ENCODE peak calls at places on chromosomes 2 and 18, in ten cellular contexts. G is HCEC 1CT; F is HL-60; N is brain microvascular endothelial cell; M is naive thymus-derived CD8-positive, alpha-beta T cell; W is GM10248; I is HuH-7; O is activated CD4-positive, alpha-beta T cell treated with anti-CD3 and anti-CD28 coated beads, Interleukin-2, amount 10 ng/mL, durations not matched to agents 7 days and 5 days; J is tibial artery; K is stimulated activated CD4-positive, alpha-beta T cell treated with anti-CD3 and anti-CD28 coated beads, Interleukin-2, amount 100 ng/mL, for 48 hours. U is an unnamed sample.

GRCh38 chr18:14979875-14980274 is 231.9 kb downstream of the ANKRD30B start:
- DNase-seq in M (no peak), I (no peak), G (no peak), O (no peak), W (no peak), K (no peak), F (no peak), J (no peak), N (no peak), U (no peak)

GRCh38 chr2:25398534-25398933 is 56.8 kb upstream of the DNMT3A start:
- DNase-seq in W (no peak), O (no peak), G (no peak), I (no peak), F (no peak), K (no peak), J (no peak), M (no peak), N (no peak), U (no peak)

GRCh38 chr2:240212425-240213225 is 72.2 kb upstream of the OTOS start:
- DNase-seq in I (no peak), M (no peak), K (no peak), F (no peak), W (no peak), N (no peak), O (no peak), J (peak), G (no peak), U (no peak)

GRCh38 chr18:58400337-58400885 is 228.5 kb downstream of the ALPK2 start:
- DNase-seq in G (no peak), F (no peak), J (peak), W (no peak), N (no peak), K (no peak), M (no peak), I (no peak), O (peak), U (no peak)

GRCh38 chr2:128424406-128424805 is 105.7 kb upstream of the HS6ST1 start:
- DNase-seq in F (no peak), N (no peak), W (no peak), J (peak), I (no peak), K (no peak), M (no peak), G (no peak), O (no peak), U (no peak)

GRCh38 chr18:31721596-31721995 is 37.2 kb upstream of the B4GALT6 start:
- DNase-seq in I (no peak), K (no peak), M (no peak), W (no peak), F (no peak), J (no peak), N (no peak), O (no peak), G (no peak), U (no peak)

GRCh38 chr2:39549718-39550464 is 112.8 kb upstream of the MAP4K3 start:
- DNase-seq in F (no peak), O (no peak), I (no peak), K (no peak), M (no peak), N (no peak), W (no peak), J (no peak), G (no peak), U (peak)

GRCh38 chr18:8844721-8845148 is 139.4 kb downstream of the MTCL1 start:
- DNase-seq in K (no peak), W (no peak), G (no peak), O (no peak), M (no peak), I (no peak), N (no peak), J (no peak), F (no peak), U (no peak)

GRCh38 chr2:207133493-207133861 is 32.3 kb downstream of the KLF7 start:
- DNase-seq in K (no peak), F (no peak), G (no peak), W (no peak), M (no peak), O (no peak), J (no peak), I (no peak), N (no peak), U (no peak)

GRCh38 chr2:51510298-51510697 is 478.4 kb upstream of the NRXN1 start:
- DNase-seq in M (no peak), O (no peak), F (peak), G (no peak), N (no peak), W (no peak), J (no peak), K (no peak), I (no peak), U (no peak)

GRCh38 chr18:29651121-29651675 is 1391.3 kb downstream of the DSC3 start:
- DNase-seq in G (peak), M (no peak), K (no peak), N (no peak), W (no peak), O (no peak), J (no peak), F (no peak), I (no peak), U (no peak)

GRCh38 chr18:46141199-46141598 is 37.0 kb downstream of the HAUS1 start:
- DNase-seq in W (no peak), O (no peak), F (peak), N (no peak), I (no peak), M (no peak), K (no peak), J (peak), G (no peak), U (no peak)

GRCh38 chr18:78507217-78507616 is 472.4 kb upstream of the SALL3 start:
- DNase-seq in N (no peak), I (no peak), W (no peak), G (no peak), F (no peak), M (no peak), O (no peak), K (no peak), J (no peak), U (no peak)

GRCh38 chr2:74003494-74004211 is 18.9 kb downstream of the TET3 start:
- DNase-seq in I (no peak), J (peak), K (no peak), G (peak), W (no peak), N (peak), O (no peak), M (no peak), F (no peak), U (no peak)

GRCh38 chr18:74373428-74373827 is 57.8 kb downstream of the C18orf63 start:
- DNase-seq in G (no peak), I (no peak), W (no peak), N (no peak), F (no peak), J (no peak), O (peak), M (peak), K (no peak), U (no peak)

GRCh38 chr2:218429951-218430692 is 11.2 kb downstream of the VIL1 start:
- DNase-seq in I (no peak), O (no peak), G (no peak), K (no peak), F (no peak), J (peak), N (no peak), M (no peak), W (peak), U (no peak)

GRCh38 chr2:150994041-150994440 is 267.6 kb downstream of the RBM43 start:
- DNase-seq in I (peak), J (no peak), O (no peak), N (no peak), M (no peak), W (no peak), F (no peak), G (peak), K (no peak), U (no peak)

GRCh38 chr2:26469092-26469710 is 8.7 kb downstream of the OTOF start:
- DNase-seq in W (peak), F (peak), N (peak), I (peak), K (peak), J (no peak), G (peak), M (peak), O (peak), U (no peak)

GRCh38 chr2:124983595-124983994 is 958.5 kb downstream of the CNTNAP5 start:
- DNase-seq in K (no peak), F (no peak), W (no peak), O (no peak), M (no peak), J (no peak), I (no peak), G (peak), N (no peak), U (no peak)

GRCh38 chr2:17873021-17873420 is 5.4 kb upstream of the KCNS3 start:
- DNase-seq in W (no peak), J (no peak), M (no peak), G (no peak), F (no peak), K (no peak), N (no peak), I (no peak), O (no peak), U (no peak)

GRCh38 chr2:46683541-46683940 is 204.2 kb downstream of the TMEM247 start:
- DNase-seq in M (no peak), W (no peak), O (no peak), K (no peak), G (no peak), N (no peak), J (no peak), F (no peak), I (no peak), U (no peak)

GRCh38 chr2:177217247-177217843 is 4.8 kb downstream of the HNRNPA3 start:
- DNase-seq in W (no peak), N (no peak), K (no peak), G (no peak), O (no peak), F (no peak), I (no peak), M (no peak), J (no peak), U (no peak)

GRCh38 chr2:39603436-39603835 is 62.3 kb upstream of the TMEM178A start:
- DNase-seq in F (peak), J (no peak), G (no peak), N (no peak), M (no peak), O (no peak), I (no peak), K (no peak), W (no peak), U (no peak)

GRCh38 chr2:132415256-132416079 is 1.1 kb upstream of the GPR39 start:
- DNase-seq in I (no peak), K (no peak), O (no peak), N (no peak), F (no peak), M (no peak), W (no peak), G (peak), J (no peak), U (no peak)

U was measured in T47D.